ENCODE peak calls at places on chromosomes 11 and 22, in six cellular contexts. S, J, H, X, F and N are unnamed samples.

GRCh38 chr11:38384568-38384967 is 1786.5 kb upstream of the RAG2 start:
- DNase-seq in H (no peak), J (peak), F (no peak), X (no peak), S (no peak), N (no peak)

GRCh38 chr11:126113515-126113957 is 50.9 kb upstream of the CDON start:
- DNase-seq in X (peak), H (no peak), J (peak), F (peak), S (peak), N (no peak)

GRCh38 chr11:78101073-78101472 is 21.4 kb upstream of the NDUFC2 start:
- DNase-seq in J (no peak), X (no peak), F (peak), H (no peak), S (peak), N (no peak)

GRCh38 chr11:10304495-10305261 is at the start of gene ADM:
- DNase-seq in F (peak), S (peak), X (peak), J (peak), H (no peak), N (peak)

GRCh38 chr22:36977401-36977861 is 41.8 kb downstream of the TST start:
- DNase-seq in S (peak), J (peak), H (peak), X (peak), F (peak), N (peak)

GRCh38 chr11:65911682-65912568 is 6.9 kb downstream of the C11orf68 start:
- DNase-seq in H (no peak), F (peak), S (peak), X (peak), J (peak), N (no peak)

GRCh38 chr11:131064373-131064991 is 148.2 kb upstream of the SNX19 start:
- DNase-seq in H (peak), X (peak), J (peak), F (peak), S (peak), N (peak)

GRCh38 chr22:34111210-34111824 is 191.0 kb upstream of the LARGE1 start:
- DNase-seq in S (peak), F (peak), H (no peak), J (no peak), X (peak), N (peak)